ENCODE peak calls at places on chromosomes 1 and 21, in four cellular contexts. Z, K, I and P are unnamed samples. For H3K4me1, the result is how much of the 10 kb centered on the place peaks cover.

GRCh38 chr1:155000475-155000724 is 2.2 kb upstream of the ZBTB7B start:
- DNase-seq in Z (peak), K (no peak), I (no peak), P (no peak)

GRCh38 chr1:245440933-245441332 is 286.1 kb downstream of the KIF26B start:
- DNase-seq in Z (no peak), K (no peak), I (no peak), P (no peak)

GRCh38 chr1:228668553-228669400 is 66.5 kb upstream of the RHOU start:
- DNase-seq in Z (no peak), K (no peak), I (no peak), P (no peak)

GRCh38 chr1:229108598-229109201 is 162.2 kb upstream of the RAB4A start:
- DNase-seq in Z (no peak), K (peak), I (no peak), P (no peak)

GRCh38 chr1:213094446-213094845 is 43.4 kb downstream of the RPS6KC1 start:
- DNase-seq in Z (no peak), K (no peak), I (no peak), P (no peak)

GRCh38 chr21:30382201-30382600 is 10.1 kb upstream of the KRTAP13-2 start:
- DNase-seq in Z (no peak), K (no peak), I (no peak), P (no peak)

GRCh38 chr1:1066403-1067283 is 7.5 kb downstream of the RNF223 start:
- DNase-seq in Z (no peak), K (no peak), I (no peak), P (no peak)

GRCh38 chr21:44730951-44731579 is 19.7 kb upstream of the TSPEAR start:
- DNase-seq in Z (no peak), K (no peak), I (no peak), P (no peak)

GRCh38 chr1:116375884-116376733 is 3.1 kb downstream of the ATP1A1 start:
- DNase-seq in Z (peak), K (peak), I (no peak), P (peak)

GRCh38 chr1:9901148-9902059 is 8.7 kb downstream of the CTNNBIP1 start:
- DNase-seq in Z (no peak), K (no peak), I (no peak), P (no peak)

GRCh38 chr21:31721381-31721780 is 10.5 kb downstream of the SCAF4 start:
- DNase-seq in Z (no peak), K (no peak), I (no peak), P (no peak)

GRCh38 chr1:228185641-228185965 is 20.0 kb downstream of the IBA57 start:
- DNase-seq in Z (no peak), K (no peak), I (no peak), P (no peak)

GRCh38 chr1:155277896-155278688 is 829 bp downstream of the HCN3 start:
- DNase-seq in Z (peak), K (peak), I (peak), P (peak)

GRCh38 chr1:53133261-53134041 is 9.0 kb downstream of the SLC1A7 start:
- DNase-seq in Z (no peak), K (no peak), I (no peak), P (peak)

GRCh38 chr21:45505416-45506021 is 36.7 kb downstream of the SLC19A1 start:
- DNase-seq in Z (no peak), K (no peak), I (no peak), P (no peak)

GRCh38 chr1:71028981-71029380 is 18.6 kb downstream of the PTGER3 start:
- DNase-seq in Z (no peak), K (no peak), I (no peak), P (no peak)

GRCh38 chr1:162682013-162682419 is 49.8 kb downstream of the DDR2 start:
- DNase-seq in Z (no peak), K (no peak), I (no peak), P (no peak)

GRCh38 chr1:113439272-113439660 is 49.0 kb downstream of the MAGI3 start:
- DNase-seq in Z (no peak), K (no peak), I (no peak), P (no peak)

GRCh38 chr1:199948587-199949280 is 78.8 kb upstream of the NR5A2 start:
- DNase-seq in Z (no peak), K (no peak), I (no peak), P (peak)

DNA sequence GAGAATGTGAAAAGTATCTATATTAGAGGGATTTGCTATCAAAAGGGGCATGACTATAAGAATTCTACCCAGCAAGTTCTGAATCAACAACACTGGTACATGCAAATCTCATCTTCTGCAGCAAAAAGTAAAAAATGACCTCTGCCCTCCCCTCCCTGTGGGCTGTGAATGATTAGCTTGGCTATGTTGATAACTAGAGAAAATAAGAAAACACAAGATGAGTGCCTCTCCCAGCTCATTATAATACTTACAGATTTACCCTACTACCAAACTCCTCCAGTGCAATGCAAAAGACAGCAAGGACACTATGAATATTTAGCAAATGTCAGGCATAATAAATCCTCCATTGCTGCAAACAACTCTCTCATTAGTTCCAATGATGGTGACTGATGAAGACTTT is 102.4 kb downstream of the SLC45A1 start:
- DNase-seq in Z (no peak), K (no peak), I (no peak), P (no peak)
- H3K4me1 ChIP-seq in Z (under half), K (half or more), I (under half), P (under half)

DNA sequence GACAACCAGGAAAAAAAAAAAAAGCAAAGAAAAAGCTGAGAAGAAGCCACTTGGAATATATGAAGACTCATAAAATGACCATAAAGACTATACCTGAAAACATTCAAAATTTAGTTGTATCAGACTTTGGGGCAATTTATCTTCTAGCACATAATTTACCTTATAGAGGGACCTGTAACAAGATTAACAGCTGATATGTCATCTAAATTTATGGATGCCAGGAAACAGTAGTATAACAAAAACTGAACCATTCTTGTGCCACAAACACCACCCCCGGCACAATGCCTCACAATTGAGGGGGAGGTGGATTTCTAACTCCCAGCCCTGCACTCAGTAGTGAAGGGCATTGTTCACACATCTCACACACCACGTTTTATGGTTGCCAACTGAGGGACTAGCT is 1352.0 kb downstream of the BRINP3 start:
- DNase-seq in Z (no peak), K (no peak), I (no peak), P (no peak)
- H3K4me1 ChIP-seq in Z (under half), K (under half), I (under half), P (under half)

GRCh38 chr1:151313501-151313900 is 13.7 kb downstream of the PI4KB start:
- DNase-seq in Z (peak), K (no peak), I (no peak), P (no peak)
- H3K4me1 ChIP-seq in Z (under half), K (under half), I (under half), P (under half)

DNA sequence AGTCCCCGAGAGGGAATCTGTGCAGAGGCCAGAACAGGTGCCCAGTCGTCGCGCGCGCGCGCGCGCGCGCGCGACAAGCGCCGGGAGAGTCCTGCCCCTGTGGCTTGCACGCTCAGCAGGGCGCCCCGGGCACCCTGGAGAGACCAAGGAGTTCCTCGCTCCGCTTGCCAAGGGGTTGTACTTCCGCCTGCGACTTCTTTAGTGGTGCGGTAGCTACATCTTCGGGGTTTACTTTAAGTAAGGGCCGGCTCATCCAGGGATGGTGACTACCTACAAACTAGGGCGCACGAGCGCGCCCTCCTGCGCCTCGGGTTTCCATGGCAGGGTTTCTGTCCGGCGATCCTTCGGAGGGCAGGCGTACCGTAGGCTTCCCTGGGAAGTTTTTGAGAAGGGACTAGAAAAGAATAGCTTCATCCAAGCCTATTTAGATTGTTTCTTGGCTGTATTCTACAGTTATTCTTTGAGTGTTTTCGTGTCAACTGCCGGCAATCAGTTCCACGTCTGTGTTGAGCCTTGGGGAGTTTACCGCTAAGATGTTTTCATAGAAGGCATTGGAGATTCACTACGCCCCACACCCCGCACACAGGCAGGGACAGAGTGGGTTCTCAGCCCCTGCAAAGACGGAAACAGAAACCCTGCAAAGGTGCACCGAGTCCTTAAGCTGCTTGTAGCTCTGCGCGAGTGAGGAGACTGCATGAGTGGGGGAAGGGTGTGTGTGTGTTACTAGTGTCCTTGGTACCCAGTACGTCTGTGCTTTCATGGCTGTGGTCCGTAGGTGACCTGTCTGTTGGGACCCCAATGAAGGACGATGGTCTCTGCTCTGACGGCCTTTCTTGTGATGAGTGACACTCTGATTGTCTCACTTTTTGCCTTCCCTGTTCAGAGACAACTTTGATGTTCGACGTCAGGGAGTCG is 1.7 kb downstream of the LHX4 start:
- DNase-seq in Z (no peak), K (peak), I (no peak), P (peak)
- H3K4me1 ChIP-seq in Z (under half), K (under half), I (under half), P (under half)

DNA sequence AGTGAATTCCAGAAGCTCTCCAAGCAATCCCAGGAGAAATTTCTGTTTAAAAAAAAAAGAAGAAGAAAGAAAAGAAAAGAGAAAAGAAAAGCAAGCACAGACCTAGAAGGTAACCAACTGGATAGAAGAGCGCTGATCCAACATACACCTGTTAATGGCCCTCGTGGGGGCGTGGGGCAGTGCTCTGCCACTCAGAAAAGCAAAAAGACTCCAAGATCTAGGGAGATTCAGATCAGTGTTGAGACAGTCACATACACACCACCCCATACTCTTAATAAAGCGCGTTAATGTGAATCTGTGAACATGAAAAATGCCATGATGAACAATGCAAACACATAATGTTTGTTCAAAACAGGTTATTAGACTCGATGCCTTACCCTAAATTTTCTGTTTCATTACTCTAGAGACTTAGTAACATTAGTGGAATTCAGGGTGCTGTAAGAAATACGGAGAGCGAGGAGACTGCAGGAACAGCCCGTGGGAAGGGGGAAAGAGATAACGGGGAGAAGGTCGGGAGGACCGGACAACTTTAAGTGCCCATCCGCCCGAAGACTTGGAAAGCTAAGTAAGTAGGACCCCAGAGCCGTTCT is 406 bp downstream of the NME7 start:
- DNase-seq in Z (no peak), K (peak), I (no peak), P (peak)
- H3K4me1 ChIP-seq in Z (under half), K (under half), I (under half), P (under half)